ENCODE peak calls at places on chromosomes 12 and 14, in nine cellular contexts. Y, K, C, Q, X, U, E, N and L are unnamed samples.

GRCh38 chr14:68772761-68773381 is 20.0 kb downstream of the ZFP36L1 start:
- DNase-seq in C (no peak), Q (no peak), E (no peak), X (no peak), K (no peak), N (no peak), U (no peak), Y (no peak), L (no peak)

GRCh38 chr14:60561845-60562746 is 53.1 kb downstream of the SIX6 start:
- DNase-seq in E (no peak), Q (peak), K (peak), Y (no peak), C (peak), N (peak), X (peak), U (peak), L (peak)

GRCh38 chr12:11798856-11799530 is 149.5 kb downstream of the ETV6 start:
- DNase-seq in E (no peak), C (no peak), X (peak), Y (no peak), K (peak), U (no peak), N (no peak), Q (no peak), L (no peak)

GRCh38 chr14:91185721-91186120 is 58.8 kb downstream of the GPR68 start:
- DNase-seq in C (no peak), Q (no peak), X (no peak), K (peak), U (no peak), E (no peak), N (no peak), Y (no peak), L (no peak)

GRCh38 chr14:51442513-51443175 is 202.6 kb downstream of the TMX1 start:
- DNase-seq in N (no peak), Q (no peak), E (no peak), K (peak), X (peak), U (no peak), C (no peak), Y (peak), L (no peak)

GRCh38 chr12:56127485-56127887 is 581 bp upstream of the ESYT1 start:
- DNase-seq in E (no peak), X (no peak), N (no peak), U (no peak), K (no peak), C (no peak), Q (no peak), Y (no peak), L (no peak)

GRCh38 chr12:13661005-13661887 is 320.2 kb downstream of the GRIN2B start:
- DNase-seq in K (peak), E (no peak), Q (peak), U (peak), C (peak), N (peak), X (peak), Y (no peak), L (peak)

GRCh38 chr14:38867561-38868150 is 235.4 kb downstream of the SEC23A start:
- DNase-seq in E (no peak), N (peak), K (peak), Y (no peak), X (peak), Q (peak), U (peak), C (peak), L (peak)

GRCh38 chr12:77343291-77343690 is 277.9 kb upstream of the E2F7 start:
- DNase-seq in U (no peak), C (no peak), Q (no peak), X (no peak), E (no peak), K (peak), Y (no peak), N (no peak), L (no peak)

GRCh38 chr12:89708793-89709156 is at the start of gene ATP2B1:
- DNase-seq in X (peak), Q (peak), Y (no peak), N (peak), C (peak), K (peak), U (peak), E (no peak), L (peak)

GRCh38 chr12:51925400-51926063 is 18.2 kb downstream of the ACVRL1 start:
- DNase-seq in K (no peak), X (no peak), U (no peak), N (no peak), Q (no peak), E (no peak), Y (no peak), C (no peak), L (no peak)

GRCh38 chr14:104895786-104896642 is 28.7 kb upstream of the PLD4 start:
- DNase-seq in C (peak), Y (no peak), N (no peak), U (no peak), X (no peak), K (no peak), Q (no peak), E (no peak), L (no peak)

GRCh38 chr12:6302621-6303020 is 7.9 kb upstream of the PLEKHG6 start:
- DNase-seq in C (no peak), K (peak), E (no peak), N (peak), X (no peak), Q (no peak), U (no peak), Y (no peak), L (no peak)

GRCh38 chr12:110436231-110436630 is 13.9 kb downstream of the ARPC3 start:
- DNase-seq in Q (no peak), K (peak), X (no peak), U (no peak), E (no peak), N (no peak), Y (no peak), C (no peak), L (no peak)

GRCh38 chr14:74853581-74853980 is 22.4 kb downstream of the PROX2 start:
- DNase-seq in E (no peak), Y (no peak), K (no peak), N (no peak), Q (no peak), C (no peak), U (no peak), X (no peak), L (no peak)

GRCh38 chr12:32051511-32052299 is 54.9 kb upstream of the BICD1 start:
- DNase-seq in E (no peak), U (no peak), N (no peak), K (peak), C (no peak), Y (no peak), Q (no peak), X (peak), L (peak)

GRCh38 chr12:45731376-45731775 is 1.9 kb downstream of the ARID2 start:
- DNase-seq in N (no peak), U (no peak), C (no peak), Y (no peak), E (no peak), X (no peak), K (no peak), Q (no peak), L (no peak)

GRCh38 chr12:7373226-7373625 is 69.4 kb downstream of the ACSM4 start:
- DNase-seq in Q (no peak), X (no peak), C (peak), N (no peak), U (no peak), E (no peak), Y (no peak), K (no peak), L (no peak)

GRCh38 chr12:8544295-8544694 is 3.6 kb upstream of the CLEC4E start:
- DNase-seq in E (no peak), X (peak), N (peak), Y (no peak), Q (peak), U (peak), C (peak), K (peak), L (peak)

GRCh38 chr12:116309343-116309742 is 31.9 kb upstream of the MED13L start:
- DNase-seq in N (no peak), K (no peak), X (no peak), C (no peak), U (no peak), E (no peak), Y (no peak), Q (no peak), L (no peak)

GRCh38 chr12:132275110-132275531 is 54.3 kb downstream of the GALNT9 start:
- DNase-seq in U (peak), Q (peak), Y (no peak), E (no peak), N (no peak), K (peak), C (peak), X (no peak), L (no peak)

GRCh38 chr12:130956009-130956408 is 2.3 kb downstream of the ADGRD1 start:
- DNase-seq in Y (peak), U (no peak), Q (no peak), C (no peak), K (no peak), N (no peak), X (no peak), E (no peak), L (no peak)

GRCh38 chr12:110073049-110073831 is 24.9 kb upstream of the C12orf76 start:
- DNase-seq in N (no peak), Y (no peak), X (no peak), U (no peak), E (no peak), C (peak), Q (no peak), K (peak), L (peak)

GRCh38 chr12:42935756-42936155 is 346.2 kb upstream of the PRICKLE1 start:
- DNase-seq in N (no peak), X (no peak), C (no peak), E (no peak), K (peak), U (no peak), Y (no peak), Q (no peak), L (no peak)

GRCh38 chr12:124577986-124578385 is 10.6 kb upstream of the NCOR2 start:
- DNase-seq in E (no peak), C (no peak), Y (no peak), N (no peak), X (no peak), K (no peak), U (no peak), Q (no peak), L (no peak)

GRCh38 chr12:28611501-28611900 is 421.2 kb downstream of the CCDC91 start:
- DNase-seq in X (no peak), C (no peak), N (no peak), Y (no peak), E (no peak), Q (no peak), K (no peak), U (no peak), L (no peak)

GRCh38 chr12:112340235-112340634 is 42.0 kb downstream of the HECTD4 start:
- DNase-seq in Y (no peak), C (no peak), Q (no peak), U (no peak), N (no peak), K (no peak), X (no peak), E (no peak), L (no peak)

GRCh38 chr12:76945867-76946266 is 67.0 kb upstream of the CSRP2 start:
- DNase-seq in E (no peak), N (no peak), C (no peak), Y (no peak), Q (no peak), X (peak), U (no peak), K (peak), L (no peak)

DNA sequence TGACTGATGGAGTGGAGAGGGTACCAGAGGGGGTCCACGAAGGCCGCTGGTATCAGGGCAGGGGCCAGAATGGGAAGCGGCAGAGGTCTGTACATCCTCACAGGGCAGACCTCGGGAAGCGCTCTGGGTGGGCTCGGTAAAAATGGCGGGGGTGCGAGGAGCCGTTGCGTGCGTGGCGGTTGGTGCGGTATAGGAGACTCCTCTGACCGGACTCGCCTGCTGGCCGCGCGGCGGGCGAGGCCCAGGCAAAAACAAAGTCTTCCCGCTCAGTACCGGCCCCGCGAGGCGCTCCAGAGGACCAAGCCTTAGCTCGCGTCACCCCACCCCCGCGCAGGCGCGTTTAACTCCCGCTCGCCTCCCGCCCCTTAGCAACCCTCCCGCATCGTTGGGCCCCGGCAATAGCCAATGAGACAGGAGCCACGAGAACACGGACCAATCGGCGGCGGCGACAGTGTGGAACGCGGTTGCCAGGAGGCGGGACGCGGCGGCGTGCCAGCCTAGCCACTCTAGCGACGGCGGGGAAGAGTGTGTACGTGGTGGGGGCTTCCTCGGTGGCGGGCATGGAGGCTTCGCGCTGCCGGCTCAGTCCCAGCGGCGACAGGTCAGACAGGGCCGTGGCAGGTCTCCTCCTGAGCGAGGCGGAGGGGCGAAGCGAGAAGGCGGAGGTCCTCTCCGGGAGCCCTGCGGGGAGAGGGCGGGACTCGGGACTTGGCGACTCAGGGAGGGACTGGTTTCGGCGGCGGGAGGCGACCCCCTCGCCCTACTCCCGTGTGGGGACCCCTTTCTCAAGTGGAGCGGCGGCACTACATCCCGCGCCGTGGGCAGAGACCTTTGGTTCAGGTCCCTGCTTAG is at the start of gene TULP3:
- DNase-seq in N (peak), E (peak), Q (peak), U (peak), C (peak), K (peak), Y (peak), X (peak), L (peak)
- TF ChIP-seq CTCF in N (no peak), E (no peak), Q (no peak), U (no peak), C (no peak), K (no peak), Y (peak), X (no peak), L (no peak)

GRCh38 chr12:16946691-16947090 is 340.7 kb upstream of the LMO3 start:
- DNase-seq in U (no peak), K (no peak), Q (no peak), X (no peak), E (no peak), N (no peak), C (no peak), Y (no peak), L (no peak)

GRCh38 chr12:16950041-16950677 is 344.2 kb upstream of the LMO3 start:
- DNase-seq in U (no peak), Y (no peak), E (no peak), N (no peak), X (no peak), K (no peak), C (no peak), Q (peak), L (no peak)

GRCh38 chr12:16955083-16955657 is 349.2 kb upstream of the LMO3 start:
- DNase-seq in Q (no peak), C (no peak), Y (no peak), X (no peak), U (no peak), K (peak), N (no peak), E (no peak), L (no peak)

DNA sequence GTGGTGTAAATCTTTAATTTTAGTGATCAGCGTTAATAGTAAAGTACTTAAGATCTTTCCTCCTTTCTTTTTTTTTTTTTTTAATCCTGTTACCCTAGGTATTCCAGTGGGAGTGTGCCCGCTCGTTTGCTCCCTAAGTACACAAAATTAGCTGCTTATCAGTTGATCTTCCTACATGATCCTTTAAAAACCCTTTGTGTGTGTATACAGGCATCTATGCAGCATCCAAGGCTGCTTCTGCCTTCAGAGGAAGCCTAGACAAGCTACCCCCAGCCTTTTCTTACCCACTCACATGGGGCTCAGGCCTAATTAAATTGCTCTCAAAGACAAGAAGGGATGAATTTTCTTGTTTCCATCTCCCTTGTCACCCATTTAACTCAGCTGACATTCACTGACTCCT is 343.4 kb upstream of the LMO3 start:
- DNase-seq in C (no peak), N (no peak), X (no peak), K (no peak), U (no peak), Q (no peak), Y (no peak), E (no peak), L (no peak)
- TF ChIP-seq CTCF in C (no peak), N (no peak), X (no peak), K (no peak), U (no peak), Q (no peak), Y (no peak), E (no peak), L (no peak)

GRCh38 chr12:53048780-53049401 is 974 bp upstream of the TNS2 start:
- DNase-seq in Q (peak), K (peak), U (no peak), E (no peak), C (no peak), N (no peak), X (no peak), Y (peak), L (no peak)
- TF ChIP-seq CTCF in Q (no peak), K (no peak), U (no peak), E (no peak), C (no peak), N (no peak), X (no peak), Y (no peak), L (no peak)

GRCh38 chr12:81017792-81018191 is 60.1 kb upstream of the ACSS3 start:
- DNase-seq in U (no peak), Y (no peak), N (no peak), K (no peak), C (no peak), X (no peak), E (no peak), Q (no peak), L (no peak)
- TF ChIP-seq CTCF in U (no peak), Y (no peak), N (no peak), K (no peak), C (no peak), X (no peak), E (no peak), Q (no peak), L (no peak)

DNA sequence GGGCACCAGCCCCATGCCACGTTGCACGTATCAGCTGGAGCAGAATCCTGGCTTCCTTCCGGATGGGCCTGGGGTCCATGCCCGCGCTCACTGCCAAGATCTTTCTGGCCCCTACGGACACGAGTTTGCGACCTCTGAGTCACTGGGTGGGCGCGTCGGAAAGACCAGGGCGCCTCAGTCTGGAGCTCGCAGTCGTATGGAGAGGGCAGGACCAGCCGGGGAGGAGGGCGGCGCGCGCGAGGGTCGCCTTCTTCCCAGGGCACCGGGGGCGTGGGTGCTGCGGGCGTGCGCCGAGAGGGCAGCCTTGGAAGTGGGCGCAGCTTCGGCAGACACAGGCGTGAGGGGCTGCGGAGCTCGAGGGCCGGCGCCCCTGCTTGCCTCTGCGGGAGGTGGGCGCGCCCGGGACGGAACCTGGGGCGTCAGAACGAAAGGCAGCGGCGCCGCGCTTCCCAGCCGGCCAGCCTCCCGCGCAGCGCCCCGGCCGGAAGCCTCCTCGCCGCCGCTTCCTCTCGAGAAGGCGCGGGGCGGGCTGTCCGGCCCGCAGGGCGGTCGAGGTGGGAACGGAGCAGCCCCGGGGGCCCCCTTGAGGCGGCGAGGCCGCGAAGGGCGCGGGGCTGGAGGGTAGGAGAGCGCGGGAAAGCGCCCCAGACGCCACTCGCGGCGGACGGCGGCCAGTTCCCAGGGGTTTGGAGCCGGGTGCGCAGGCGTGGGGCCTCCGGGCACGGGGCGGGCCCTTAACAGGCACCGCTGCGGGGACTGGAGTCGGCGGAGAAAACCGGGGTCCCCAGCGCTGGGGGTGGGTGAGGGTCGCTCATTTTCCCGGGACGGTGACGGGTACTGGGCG is at the start of gene ARL6IP4:
- DNase-seq in Q (peak), Y (no peak), X (no peak), K (peak), E (no peak), U (peak), C (peak), N (peak), L (peak)
- TF ChIP-seq CTCF in Q (no peak), Y (no peak), X (no peak), K (no peak), E (no peak), U (no peak), C (no peak), N (no peak), L (no peak)

DNA sequence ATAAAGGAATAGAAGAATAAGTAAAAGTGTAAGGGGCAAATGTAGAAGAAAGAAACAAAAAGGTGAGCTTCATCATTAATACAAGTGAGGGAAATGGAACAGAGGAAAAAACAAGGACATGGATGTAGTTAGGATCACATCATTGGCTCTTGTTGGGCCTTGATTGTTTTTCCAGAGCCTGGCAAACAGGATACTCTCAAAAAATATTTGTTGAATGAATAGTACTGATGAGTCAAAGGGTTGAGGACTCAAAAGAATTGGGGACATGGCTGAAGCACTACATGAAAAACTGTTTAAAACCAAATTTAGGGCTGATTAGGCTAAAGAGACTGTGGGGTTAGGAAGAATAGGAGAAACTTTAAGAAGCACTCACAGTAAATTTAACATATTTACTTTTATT is 11.4 kb upstream of the SRP54 start:
- DNase-seq in Q (no peak), C (no peak), K (peak), U (no peak), X (no peak), E (no peak), N (no peak), Y (no peak), L (no peak)
- TF ChIP-seq CTCF in Q (no peak), C (no peak), K (no peak), U (no peak), X (no peak), E (no peak), N (no peak), Y (no peak), L (no peak)